ENCODE peak calls at places on chromosome 16, in ten cellular contexts. E, C, M, R, A, D, H, U, B and I are unnamed samples.

GRCh38 chr16:55439101-55439690 is 39.8 kb upstream of the MMP2 start:
- DNase-seq in R (no peak), D (no peak), M (peak), U (no peak), B (no peak), A (peak), C (no peak), H (no peak), E (no peak), I (no peak)

GRCh38 chr16:57377080-57377841 is 5.0 kb downstream of the CX3CL1 start:
- DNase-seq in B (no peak), E (no peak), H (no peak), U (no peak), C (no peak), M (no peak), R (no peak), A (no peak), D (peak), I (no peak)

GRCh38 chr16:47523342-47524006 is 62.3 kb downstream of the PHKB start:
- DNase-seq in M (no peak), B (no peak), H (no peak), R (no peak), E (peak), U (no peak), A (no peak), C (no peak), D (no peak), I (no peak)

GRCh38 chr16:80158766-80159165 is 382.0 kb upstream of the DYNLRB2 start:
- DNase-seq in A (peak), R (no peak), E (peak), H (no peak), C (no peak), D (no peak), B (no peak), M (peak), U (no peak), I (no peak)

GRCh38 chr16:85221810-85222150 is 109.5 kb upstream of the CIBAR2 start:
- DNase-seq in B (no peak), H (no peak), U (no peak), R (no peak), A (no peak), C (no peak), E (no peak), M (no peak), D (no peak), I (no peak)

GRCh38 chr16:3513892-3514600 is 13.2 kb downstream of the CLUAP1 start:
- DNase-seq in U (no peak), H (no peak), D (peak), E (no peak), A (no peak), B (no peak), M (no peak), R (no peak), C (no peak), I (no peak)

GRCh38 chr16:78684040-78684611 is 584.7 kb downstream of the WWOX start:
- DNase-seq in D (no peak), R (no peak), U (no peak), M (peak), E (no peak), B (no peak), A (peak), H (no peak), C (no peak), I (peak)

GRCh38 chr16:75252049-75252864 is 833 bp upstream of the BCAR1 start:
- DNase-seq in A (peak), D (no peak), U (no peak), R (no peak), C (no peak), B (no peak), M (no peak), E (no peak), H (no peak), I (no peak)

GRCh38 chr16:83200005-83200779 is 573.4 kb downstream of the CDH13 start:
- DNase-seq in B (no peak), R (no peak), C (no peak), M (peak), A (peak), U (no peak), H (no peak), D (no peak), E (no peak), I (no peak)

GRCh38 chr16:21300309-21301167 is 22.4 kb upstream of the CRYM start:
- DNase-seq in C (peak), R (peak), D (peak), A (peak), E (peak), H (peak), M (peak), U (no peak), B (peak), I (peak)

GRCh38 chr16:66911112-66911511 is 7.6 kb downstream of the CDH16 start:
- DNase-seq in M (no peak), A (peak), H (no peak), B (no peak), R (no peak), E (no peak), U (no peak), C (no peak), D (no peak), I (no peak)

GRCh38 chr16:55929184-55929583 is 54.0 kb upstream of the CES5A start:
- DNase-seq in R (no peak), M (no peak), B (no peak), A (no peak), C (no peak), D (no peak), H (no peak), E (no peak), U (no peak), I (no peak)

GRCh38 chr16:53052519-53053501 is at the start of gene CHD9NB:
- DNase-seq in H (no peak), D (peak), A (peak), E (peak), B (no peak), R (no peak), C (no peak), U (no peak), M (peak), I (no peak)

GRCh38 chr16:68389006-68389405 is 59.3 kb downstream of the SMPD3 start:
- DNase-seq in B (no peak), H (no peak), A (no peak), M (no peak), U (no peak), E (no peak), R (no peak), D (no peak), C (no peak), I (no peak)

GRCh38 chr16:661184-661821 is 6.6 kb upstream of the RHOT2 start:
- DNase-seq in R (no peak), U (no peak), M (no peak), A (no peak), E (no peak), C (no peak), B (no peak), D (no peak), H (no peak), I (no peak)

GRCh38 chr16:87380875-87381274 is 2.7 kb downstream of the FBXO31 start:
- DNase-seq in C (no peak), D (no peak), R (no peak), U (no peak), A (peak), M (no peak), E (peak), B (no peak), H (no peak), I (no peak)

GRCh38 chr16:55849536-55849935 is 16.6 kb upstream of the CES1 start:
- DNase-seq in E (no peak), M (no peak), B (no peak), C (no peak), H (no peak), U (no peak), A (no peak), D (no peak), R (no peak), I (no peak)

GRCh38 chr16:89103156-89103555 is 9.5 kb downstream of the ACSF3 start:
- DNase-seq in M (no peak), A (no peak), E (no peak), D (no peak), H (no peak), B (no peak), R (no peak), C (no peak), U (no peak), I (no peak)

GRCh38 chr16:47461598-47462266 is 601 bp downstream of the PHKB start:
- DNase-seq in H (no peak), C (no peak), U (no peak), D (peak), B (peak), M (no peak), A (peak), E (peak), R (peak), I (no peak)

GRCh38 chr16:86626966-86627365 is 48.6 kb downstream of the FOXL1 start:
- DNase-seq in C (no peak), B (no peak), H (no peak), U (no peak), D (no peak), E (no peak), A (peak), M (no peak), R (no peak), I (no peak)

GRCh38 chr16:46673320-46674013 is 15.5 kb downstream of the VPS35 start:
- DNase-seq in A (peak), B (peak), E (peak), M (no peak), R (peak), H (no peak), C (no peak), D (peak), U (no peak), I (no peak)

GRCh38 chr16:68251812-68252211 is 6.6 kb downstream of the PLA2G15 start:
- DNase-seq in U (no peak), H (no peak), R (no peak), B (no peak), D (no peak), E (no peak), C (no peak), M (no peak), A (no peak), I (no peak)

GRCh38 chr16:66223176-66223780 is 143.2 kb upstream of the CDH5 start:
- DNase-seq in U (no peak), D (no peak), A (peak), C (no peak), M (no peak), E (no peak), B (no peak), R (no peak), H (no peak), I (no peak)

GRCh38 chr16:66523861-66524354 is 26.0 kb downstream of the TK2 start:
- DNase-seq in H (no peak), E (no peak), C (no peak), R (no peak), D (peak), U (no peak), M (no peak), B (no peak), A (no peak), I (no peak)

GRCh38 chr16:48053346-48053745 is 102.4 kb downstream of the ABCC12 start:
- DNase-seq in M (peak), E (peak), R (no peak), B (no peak), A (peak), D (no peak), H (no peak), C (no peak), U (no peak), I (no peak)

GRCh38 chr16:56294599-56294998 is 103.3 kb downstream of the GNAO1 start:
- DNase-seq in U (no peak), R (no peak), A (peak), C (no peak), E (peak), B (no peak), D (no peak), H (no peak), M (peak), I (no peak)

GRCh38 chr16:2424061-2425007 is 4.9 kb upstream of the CCNF start:
- DNase-seq in A (no peak), B (no peak), R (peak), H (no peak), C (no peak), E (no peak), D (no peak), M (no peak), U (no peak), I (no peak)

GRCh38 chr16:86565644-86566511 is 751 bp upstream of the FOXC2 start:
- DNase-seq in B (peak), A (no peak), D (no peak), C (no peak), M (no peak), H (no peak), E (no peak), U (no peak), R (no peak), I (no peak)

GRCh38 chr16:1612320-1613111 is at the start of gene CRAMP1:
- DNase-seq in M (no peak), D (peak), U (no peak), H (no peak), B (peak), C (no peak), E (peak), A (peak), R (peak), I (no peak)

GRCh38 chr16:49048557-49048956 is 233.1 kb downstream of the CBLN1 start:
- DNase-seq in M (no peak), C (no peak), E (no peak), U (no peak), A (peak), H (peak), R (no peak), B (no peak), D (no peak), I (no peak)

GRCh38 chr16:22763655-22764054 is 50.3 kb upstream of the HS3ST2 start:
- DNase-seq in D (no peak), A (no peak), B (no peak), E (no peak), R (no peak), H (no peak), M (no peak), U (no peak), C (no peak), I (no peak)

GRCh38 chr16:49754495-49755290 is 101.2 kb downstream of the ZNF423 start:
- DNase-seq in A (peak), H (no peak), B (peak), R (no peak), U (no peak), D (no peak), E (no peak), C (no peak), M (no peak), I (no peak)

GRCh38 chr16:25108054-25108453 is 3.5 kb upstream of the LCMT1 start:
- DNase-seq in C (no peak), H (no peak), B (no peak), E (peak), A (no peak), R (no peak), M (no peak), U (peak), D (peak), I (no peak)

GRCh38 chr16:85166699-85167588 is 54.7 kb upstream of the CIBAR2 start:
- DNase-seq in C (no peak), U (no peak), E (no peak), B (no peak), M (no peak), R (no peak), A (no peak), D (no peak), H (no peak), I (no peak)

GRCh38 chr16:87006789-87007745 is 310.1 kb downstream of the C16orf95 start:
- DNase-seq in M (no peak), B (no peak), E (no peak), C (no peak), H (no peak), U (no peak), R (no peak), D (no peak), A (no peak), I (no peak)